ENCODE peak calls at places on chromosomes 16 and 17, in ten cellular contexts. V is prostate gland, X is heart left ventricle, H is uterus, P is IMR-90, F is HepG2, I is suprapubic skin, E is transverse colon, G is body of pancreas, W is sigmoid colon. S is an unnamed sample. For H3K36me3, the result is how much of the 10 kb centered on the place peaks cover.

GRCh38 chr16:20849587-20850390 is 43.5 kb downstream of the REXO5 start:
- DNase-seq in I (peak), H (peak), G (peak), X (peak), P (peak), F (peak), V (peak), W (peak), E (peak), S (peak)

GRCh38 chr16:87826798-87827587 is 42.3 kb downstream of the SLC7A5 start:
- DNase-seq in G (no peak), F (no peak), V (no peak), X (no peak), W (no peak), H (no peak), I (no peak), E (no peak), P (no peak), S (no peak)

GRCh38 chr16:29007865-29008593 is 23.2 kb downstream of the LAT start:
- DNase-seq in V (no peak), W (no peak), F (no peak), I (no peak), G (no peak), E (no peak), X (no peak), P (peak), H (no peak), S (peak)

GRCh38 chr16:81695431-81695890 is 83.6 kb upstream of the PLCG2 start:
- DNase-seq in H (no peak), V (peak), W (no peak), E (no peak), I (no peak), P (peak), X (no peak), F (no peak), G (no peak), S (no peak)

GRCh38 chr17:2172447-2172938 is 117.6 kb downstream of the HIC1 start:
- DNase-seq in G (peak), E (no peak), H (peak), V (no peak), W (peak), X (peak), P (peak), I (no peak), F (no peak), S (no peak)

GRCh38 chr16:29985271-29985811 is 10.1 kb downstream of the HIRIP3 start:
- DNase-seq in V (no peak), F (no peak), E (no peak), P (no peak), I (peak), W (no peak), G (no peak), X (no peak), H (no peak), S (no peak)

GRCh38 chr16:76577003-76577402 is 299.8 kb downstream of the CNTNAP4 start:
- DNase-seq in H (no peak), I (no peak), G (no peak), X (no peak), W (no peak), P (no peak), F (no peak), E (no peak), V (no peak), S (no peak)

GRCh38 chr16:14284930-14285541 is 213.9 kb downstream of the MRTFB start:
- DNase-seq in V (no peak), X (no peak), P (no peak), H (no peak), E (peak), F (peak), G (peak), I (no peak), W (peak), S (peak)

GRCh38 chr16:30368122-30368791 is 2.0 kb downstream of the TBC1D10B start:
- DNase-seq in I (peak), E (no peak), F (no peak), H (no peak), W (peak), V (no peak), X (no peak), G (no peak), P (peak), S (no peak)

GRCh38 chr16:17437142-17437720 is 33.5 kb downstream of the XYLT1 start:
- DNase-seq in G (no peak), P (no peak), I (no peak), W (no peak), F (no peak), V (no peak), X (no peak), E (no peak), H (no peak), S (no peak)

GRCh38 chr17:43556292-43556691 is 10.2 kb upstream of the ETV4 start:
- DNase-seq in X (no peak), I (peak), V (no peak), E (peak), H (no peak), W (peak), F (no peak), P (peak), G (no peak), S (no peak)

GRCh38 chr17:57899822-57900221 is 50.0 kb upstream of the MRPS23 start:
- DNase-seq in X (no peak), W (no peak), I (no peak), H (peak), F (no peak), E (peak), V (peak), G (peak), P (no peak), S (no peak)

GRCh38 chr17:49054342-49055092 is 57.3 kb downstream of the IGF2BP1 start:
- DNase-seq in E (no peak), H (no peak), V (no peak), P (no peak), W (no peak), I (no peak), X (no peak), G (no peak), F (no peak), S (no peak)

GRCh38 chr17:71580220-71580619 is 540.6 kb upstream of the SOX9 start:
- DNase-seq in V (no peak), W (no peak), I (no peak), E (no peak), F (no peak), G (no peak), H (no peak), P (peak), X (no peak), S (no peak)

GRCh38 chr17:6712854-6713129 is 377 bp downstream of the SLC13A5 start:
- DNase-seq in I (no peak), G (no peak), X (no peak), H (no peak), E (no peak), W (no peak), V (no peak), P (no peak), F (no peak), S (no peak)

GRCh38 chr17:40718904-40719303 is 15.4 kb upstream of the KRT24 start:
- DNase-seq in W (no peak), G (no peak), X (no peak), E (no peak), F (no peak), V (no peak), P (no peak), H (no peak), I (no peak), S (no peak)

DNA sequence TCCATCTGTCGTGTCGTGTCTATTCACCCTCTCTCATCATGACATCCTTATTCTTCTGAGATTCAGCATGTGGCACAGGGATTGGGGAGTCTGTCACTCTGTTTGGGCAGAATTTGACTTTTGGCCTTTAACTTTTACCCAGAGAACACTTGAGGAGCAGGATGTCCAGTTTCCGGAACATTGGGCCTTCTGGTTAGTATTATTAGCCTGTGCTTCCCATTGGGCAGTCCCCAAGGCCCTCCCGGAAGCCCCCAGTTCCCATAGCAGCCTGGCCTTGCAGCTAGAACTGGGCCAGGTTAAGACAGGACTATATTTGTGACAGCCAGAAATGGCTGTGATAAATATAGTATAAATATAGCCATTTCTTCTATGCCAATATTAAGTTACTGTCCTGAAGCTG is 9.6 kb downstream of the SCN4A start:
- DNase-seq in E (no peak), F (no peak), X (peak), W (no peak), P (no peak), V (no peak), H (peak), G (no peak), I (no peak), S (no peak)
- H3K27ac ChIP-seq in E (no peak), F (no peak), X (peak), W (no peak), P (no peak), V (no peak), H (peak), G (peak), I (peak), S (no peak)

GRCh38 chr16:66832661-66833305 is 2.0 kb upstream of the NAE1 start:
- DNase-seq in V (no peak), I (no peak), P (peak), H (no peak), W (no peak), G (no peak), E (no peak), F (no peak), X (no peak), S (no peak)

GRCh38 chr16:66834746-66835145 is 4.0 kb upstream of the NAE1 start:
- DNase-seq in V (no peak), W (no peak), H (no peak), E (no peak), X (no peak), G (no peak), I (no peak), F (no peak), P (no peak), S (no peak)

GRCh38 chr16:66832190-66832589 is 1.4 kb upstream of the NAE1 start:
- DNase-seq in I (no peak), F (no peak), H (no peak), G (no peak), P (no peak), E (peak), X (no peak), V (no peak), W (no peak), S (no peak)

GRCh38 chr16:66830422-66831404 is at the start of gene NAE1:
- DNase-seq in E (peak), H (peak), F (peak), P (peak), W (peak), V (peak), G (peak), I (peak), X (peak), S (peak)
- TF ChIP-seq POLR2A in E (peak), H (peak), F (peak), P (peak), W (peak), V (peak), G (peak), I (peak), X (peak), S (peak)

DNA sequence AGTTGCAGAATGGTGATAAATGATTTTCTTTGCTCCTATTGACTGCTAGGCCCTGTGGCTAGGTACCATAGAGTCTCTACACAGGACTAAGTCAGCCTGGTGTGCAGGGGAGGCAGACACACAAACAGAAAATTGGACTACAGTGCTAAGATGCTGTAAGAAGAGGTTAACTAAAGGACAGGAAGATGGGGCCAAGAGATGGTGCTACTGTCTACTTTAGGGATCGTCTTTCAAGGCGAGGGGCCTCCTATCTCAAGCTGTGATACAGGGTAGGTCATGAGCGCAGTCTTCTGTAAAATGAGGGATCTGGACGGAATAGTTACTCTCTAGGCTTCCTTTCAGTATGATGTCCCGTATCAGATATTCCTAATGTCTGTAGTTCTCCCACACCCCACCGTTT is 817 bp downstream of the NME1 start:
- DNase-seq in X (no peak), W (no peak), I (no peak), V (no peak), H (no peak), E (no peak), F (no peak), G (no peak), P (peak), S (no peak)
- H3K36me3 ChIP-seq in X (under half), W (under half), I (under half), V (under half), H (under half), E (under half), F (under half), G (under half), P (under half), S (under half)

GRCh38 chr16:4500283-4500682 is 24.1 kb downstream of the HMOX2 start:
- DNase-seq in E (no peak), P (peak), W (no peak), V (peak), G (peak), X (no peak), H (no peak), I (no peak), F (peak), S (no peak)
- H3K27ac ChIP-seq in E (peak), P (peak), W (peak), V (peak), G (peak), X (peak), H (peak), I (peak), F (peak), S (peak)

GRCh38 chr17:35242805-35243458 is at the start of gene SLFN5:
- DNase-seq in E (peak), P (peak), H (peak), I (peak), V (peak), W (peak), X (peak), G (peak), F (peak), S (peak)
- TF ChIP-seq POLR2A in E (peak), P (peak), H (peak), I (peak), V (peak), W (peak), X (peak), G (peak), F (peak), S (peak)